ENCODE peak calls at places on chromosome 9, in five cellular contexts. E is activated naive CD4-positive, alpha-beta T cell treated with anti-CD3 and anti-CD28 coated beads, Interleukin-2, amount 10 ng/mL, durations not matched to agents 7 days and 5 days; Q is CD8-positive, alpha-beta memory T cell; X is head of caudate nucleus; Z is stimulated activated naive B cell treated with anti-CD40 and anti-IgM and Interleukin-4, amounts not matched to agents 10 μg/mL and 1 μg/mL and 100 μg/mL, for 72 hours. H is an unnamed sample.

GRCh38 chr9:96071245-96072124 is 196.0 kb downstream of the ERCC6L2 start:
- DNase-seq in E (peak), Q (no peak), X (peak), Z (peak), H (no peak)

GRCh38 chr9:114238919-114239879 is 83.7 kb upstream of the ORM1 start:
- DNase-seq in E (no peak), Q (no peak), X (peak), Z (no peak), H (no peak)

GRCh38 chr9:125990793-125991220 is 243.6 kb downstream of the PBX3 start:
- DNase-seq in E (peak), Q (no peak), X (no peak), Z (no peak), H (no peak)

GRCh38 chr9:107566596-107566995 is 77.0 kb upstream of the KLF4 start:
- DNase-seq in E (no peak), Q (no peak), X (no peak), Z (no peak), H (no peak)

GRCh38 chr9:6956796-6957355 is 199.1 kb downstream of the KDM4C start:
- DNase-seq in E (no peak), Q (no peak), X (no peak), Z (no peak), H (no peak)

GRCh38 chr9:134686896-134687295 is 45.3 kb downstream of the COL5A1 start:
- DNase-seq in E (no peak), Q (no peak), X (no peak), Z (no peak), H (no peak)

GRCh38 chr9:121388140-121388925 is 18.3 kb upstream of the STOM start:
- DNase-seq in E (no peak), Q (no peak), X (no peak), Z (no peak), H (no peak)

GRCh38 chr9:128554155-128554862 is 1.9 kb downstream of the SPTAN1 start:
- DNase-seq in E (peak), Q (no peak), X (peak), Z (no peak), H (peak)

GRCh38 chr9:34771023-34771422 is 61.1 kb upstream of the CCL21 start:
- DNase-seq in E (no peak), Q (no peak), X (no peak), Z (no peak), H (no peak)

GRCh38 chr9:87327567-87328125 is 170.0 kb upstream of the DAPK1 start:
- DNase-seq in E (no peak), Q (no peak), X (no peak), Z (no peak), H (no peak)

GRCh38 chr9:72168075-72168474 is 18.8 kb downstream of the GDA start:
- DNase-seq in E (no peak), Q (no peak), X (no peak), Z (no peak), H (no peak)

GRCh38 chr9:19030899-19031298 is 2.1 kb downstream of the SAXO1 start:
- DNase-seq in E (no peak), Q (no peak), X (no peak), Z (no peak), H (no peak)

GRCh38 chr9:113573303-113573958 is 109.9 kb downstream of the RGS3 start:
- DNase-seq in E (peak), Q (no peak), X (no peak), Z (no peak), H (no peak)